ENCODE peak calls at places on chromosome X, in eight cellular contexts. One of them, this sample, is unnamed.

GRCh38 chrX:41559235-41559634 is 112.1 kb downstream of the NYX start:
- DNase-seq in ascending aorta: no peak
- DNase-seq in astrocyte of the spinal cord: no peak
- DNase-seq in BJ: no peak
- DNase-seq in fibroblast of pulmonary artery: no peak
- DNase-seq in HCT116: no peak
- DNase-seq in fibroblast of lung: no peak
- DNase-seq in CD8-positive, alpha-beta T cell: no peak
- DNase-seq in this sample: no peak

GRCh38 chrX:67700607-67701006 is 156.8 kb downstream of the AR start:
- DNase-seq in fibroblast of pulmonary artery: no peak
- DNase-seq in CD8-positive, alpha-beta T cell: no peak
- DNase-seq in fibroblast of lung: no peak
- DNase-seq in HCT116: no peak
- DNase-seq in ascending aorta: no peak
- DNase-seq in astrocyte of the spinal cord: no peak
- DNase-seq in BJ: no peak
- DNase-seq in this sample: no peak

GRCh38 chrX:73876897-73877296 is 313.9 kb downstream of the CHIC1 start:
- DNase-seq in HCT116: no peak
- DNase-seq in BJ: no peak
- DNase-seq in CD8-positive, alpha-beta T cell: no peak
- DNase-seq in astrocyte of the spinal cord: no peak
- DNase-seq in fibroblast of lung: no peak
- DNase-seq in fibroblast of pulmonary artery: no peak
- DNase-seq in ascending aorta: no peak
- DNase-seq in this sample: no peak

GRCh38 chrX:40145001-40145631 is 47.4 kb upstream of the BCOR start:
- DNase-seq in astrocyte of the spinal cord: no peak
- DNase-seq in fibroblast of pulmonary artery: no peak
- DNase-seq in fibroblast of lung: no peak
- DNase-seq in CD8-positive, alpha-beta T cell: no peak
- DNase-seq in BJ: no peak
- DNase-seq in HCT116: no peak
- DNase-seq in ascending aorta: no peak
- DNase-seq in this sample: peak; percentile 71

GRCh38 chrX:17361620-17362019 is 13.4 kb upstream of the NHS start:
- DNase-seq in HCT116: no peak
- DNase-seq in astrocyte of the spinal cord: no peak
- DNase-seq in CD8-positive, alpha-beta T cell: no peak
- DNase-seq in fibroblast of pulmonary artery: no peak
- DNase-seq in fibroblast of lung: no peak
- DNase-seq in ascending aorta: no peak
- DNase-seq in BJ: no peak
- DNase-seq in this sample: no peak

GRCh38 chrX:44062842-44063241 is 89.7 kb upstream of the NDP start:
- DNase-seq in astrocyte of the spinal cord: no peak
- DNase-seq in fibroblast of pulmonary artery: no peak
- DNase-seq in CD8-positive, alpha-beta T cell: no peak
- DNase-seq in fibroblast of lung: no peak
- DNase-seq in BJ: no peak
- DNase-seq in HCT116: no peak
- DNase-seq in ascending aorta: no peak
- DNase-seq in this sample: no peak

GRCh38 chrX:119760026-119760902 is 1.9 kb downstream of the SOWAHD start:
- DNase-seq in fibroblast of pulmonary artery: no peak
- DNase-seq in HCT116: no peak
- DNase-seq in ascending aorta: no peak
- DNase-seq in CD8-positive, alpha-beta T cell: no peak
- DNase-seq in astrocyte of the spinal cord: no peak
- DNase-seq in BJ: no peak
- DNase-seq in fibroblast of lung: no peak
- DNase-seq in this sample: no peak

GRCh38 chrX:11444052-11444451 is 150.8 kb downstream of the AMELX start:
- DNase-seq in astrocyte of the spinal cord: no peak
- DNase-seq in fibroblast of lung: no peak
- DNase-seq in CD8-positive, alpha-beta T cell: no peak
- DNase-seq in ascending aorta: no peak
- DNase-seq in BJ: no peak
- DNase-seq in fibroblast of pulmonary artery: no peak
- DNase-seq in HCT116: no peak
- DNase-seq in this sample: no peak

GRCh38 chrX:17547658-17548057 is 172.7 kb downstream of the NHS start:
- DNase-seq in HCT116: peak; percentile 39
- DNase-seq in ascending aorta: no peak
- DNase-seq in CD8-positive, alpha-beta T cell: no peak
- DNase-seq in BJ: no peak
- DNase-seq in fibroblast of pulmonary artery: peak; percentile 83
- DNase-seq in fibroblast of lung: peak; percentile 86
- DNase-seq in astrocyte of the spinal cord: peak; percentile 91
- DNase-seq in this sample: peak; percentile 77

GRCh38 chrX:27548624-27549023 is 41.5 kb upstream of the DCAF8L2 start:
- DNase-seq in astrocyte of the spinal cord: no peak
- DNase-seq in ascending aorta: no peak
- DNase-seq in fibroblast of lung: no peak
- DNase-seq in HCT116: no peak
- DNase-seq in fibroblast of pulmonary artery: no peak
- DNase-seq in CD8-positive, alpha-beta T cell: no peak
- DNase-seq in BJ: no peak
- DNase-seq in this sample: no peak

GRCh38 chrX:97898798-97899197 is 1015.1 kb downstream of the RPA4 start:
- DNase-seq in fibroblast of lung: no peak
- DNase-seq in fibroblast of pulmonary artery: peak; percentile 9
- DNase-seq in astrocyte of the spinal cord: peak; percentile 17
- DNase-seq in HCT116: no peak
- DNase-seq in CD8-positive, alpha-beta T cell: no peak
- DNase-seq in ascending aorta: no peak
- DNase-seq in BJ: peak; percentile 14
- DNase-seq in this sample: peak; percentile 72

GRCh38 chrX:94743478-94743877 is 1069.5 kb downstream of the FAM133A start:
- DNase-seq in BJ: no peak
- DNase-seq in astrocyte of the spinal cord: no peak
- DNase-seq in CD8-positive, alpha-beta T cell: no peak
- DNase-seq in ascending aorta: no peak
- DNase-seq in HCT116: no peak
- DNase-seq in fibroblast of pulmonary artery: no peak
- DNase-seq in fibroblast of lung: no peak
- DNase-seq in this sample: no peak

GRCh38 chrX:149629730-149630387 is 1.7 kb downstream of the TMEM185A start:
- DNase-seq in HCT116: no peak
- DNase-seq in CD8-positive, alpha-beta T cell: no peak
- DNase-seq in fibroblast of pulmonary artery: no peak
- DNase-seq in fibroblast of lung: no peak
- DNase-seq in astrocyte of the spinal cord: no peak
- DNase-seq in BJ: no peak
- DNase-seq in ascending aorta: no peak
- DNase-seq in this sample: no peak

GRCh38 chrX:26138043-26138442 is at the start of gene MAGEB18:
- DNase-seq in fibroblast of lung: no peak
- DNase-seq in BJ: no peak
- DNase-seq in fibroblast of pulmonary artery: no peak
- DNase-seq in HCT116: no peak
- DNase-seq in astrocyte of the spinal cord: no peak
- DNase-seq in CD8-positive, alpha-beta T cell: no peak
- DNase-seq in ascending aorta: no peak
- DNase-seq in this sample: no peak

GRCh38 chrX:40806511-40807220 is 71.3 kb upstream of the MED14 start:
- DNase-seq in CD8-positive, alpha-beta T cell: no peak
- DNase-seq in HCT116: no peak
- DNase-seq in fibroblast of lung: no peak
- DNase-seq in astrocyte of the spinal cord: peak; percentile 21
- DNase-seq in ascending aorta: no peak
- DNase-seq in fibroblast of pulmonary artery: no peak
- DNase-seq in BJ: no peak
- DNase-seq in this sample: no peak

GRCh38 chrX:148542481-148543255 is 42.3 kb downstream of the AFF2 start:
- DNase-seq in HCT116: no peak
- DNase-seq in fibroblast of pulmonary artery: no peak
- DNase-seq in fibroblast of lung: no peak
- DNase-seq in astrocyte of the spinal cord: no peak
- DNase-seq in ascending aorta: no peak
- DNase-seq in CD8-positive, alpha-beta T cell: no peak
- DNase-seq in BJ: no peak
- DNase-seq in this sample: no peak

GRCh38 chrX:19774905-19775304 is 112.5 kb downstream of the SH3KBP1 start:
- DNase-seq in fibroblast of pulmonary artery: no peak
- DNase-seq in HCT116: no peak
- DNase-seq in ascending aorta: no peak
- DNase-seq in CD8-positive, alpha-beta T cell: no peak
- DNase-seq in BJ: no peak
- DNase-seq in astrocyte of the spinal cord: no peak
- DNase-seq in fibroblast of lung: no peak
- DNase-seq in this sample: no peak

GRCh38 chrX:44621088-44621487 is 78.4 kb upstream of the FUNDC1 start:
- DNase-seq in HCT116: no peak
- DNase-seq in fibroblast of lung: no peak
- DNase-seq in ascending aorta: no peak
- DNase-seq in fibroblast of pulmonary artery: no peak
- DNase-seq in CD8-positive, alpha-beta T cell: no peak
- DNase-seq in BJ: no peak
- DNase-seq in astrocyte of the spinal cord: no peak
- DNase-seq in this sample: no peak

GRCh38 chrX:149198980-149199732 is 305.9 kb downstream of the IDS start:
- DNase-seq in HCT116: no peak
- DNase-seq in CD8-positive, alpha-beta T cell: no peak
- DNase-seq in fibroblast of pulmonary artery: no peak
- DNase-seq in astrocyte of the spinal cord: no peak
- DNase-seq in ascending aorta: no peak
- DNase-seq in fibroblast of lung: no peak
- DNase-seq in BJ: no peak
- DNase-seq in this sample: no peak

GRCh38 chrX:3345281-3346081 is 971 bp downstream of the MXRA5 start:
- DNase-seq in astrocyte of the spinal cord: peak; percentile 57
- DNase-seq in BJ: no peak
- DNase-seq in fibroblast of lung: peak; percentile 11
- DNase-seq in HCT116: no peak
- DNase-seq in fibroblast of pulmonary artery: peak; percentile 10
- DNase-seq in CD8-positive, alpha-beta T cell: no peak
- DNase-seq in ascending aorta: no peak
- DNase-seq in this sample: peak; percentile 76

GRCh38 chrX:72038868-72039267 is 92.8 kb downstream of the RTL5 start:
- DNase-seq in fibroblast of pulmonary artery: no peak
- DNase-seq in fibroblast of lung: no peak
- DNase-seq in ascending aorta: no peak
- DNase-seq in BJ: no peak
- DNase-seq in HCT116: no peak
- DNase-seq in CD8-positive, alpha-beta T cell: no peak
- DNase-seq in astrocyte of the spinal cord: no peak
- DNase-seq in this sample: no peak

GRCh38 chrX:43836435-43837184 is 45.6 kb downstream of the MAOB start:
- DNase-seq in fibroblast of lung: peak; percentile 45
- DNase-seq in BJ: no peak
- DNase-seq in ascending aorta: no peak
- DNase-seq in CD8-positive, alpha-beta T cell: no peak
- DNase-seq in HCT116: peak; percentile 7
- DNase-seq in astrocyte of the spinal cord: peak; percentile 33
- DNase-seq in fibroblast of pulmonary artery: peak; percentile 42
- DNase-seq in this sample: peak; percentile 8

GRCh38 chrX:1172496-1172895 is 40.0 kb downstream of the CRLF2 start:
- DNase-seq in fibroblast of pulmonary artery: no peak
- DNase-seq in astrocyte of the spinal cord: no peak
- DNase-seq in BJ: no peak
- DNase-seq in ascending aorta: no peak
- DNase-seq in fibroblast of lung: no peak
- DNase-seq in CD8-positive, alpha-beta T cell: no peak
- DNase-seq in HCT116: no peak
- DNase-seq in this sample: no peak
- H3K4me3 ChIP-seq in fibroblast of pulmonary artery: no peak overlapping the region
- H3K4me3 ChIP-seq in astrocyte of the spinal cord: no peak overlapping the region
- H3K4me3 ChIP-seq in BJ: no peak overlapping the region
- H3K4me3 ChIP-seq in ascending aorta: no peak overlapping the region
- H3K4me3 ChIP-seq in fibroblast of lung: no peak overlapping the region
- H3K4me3 ChIP-seq in CD8-positive, alpha-beta T cell: no peak overlapping the region
- H3K4me3 ChIP-seq in HCT116: no peak overlapping the region
- H3K4me3 ChIP-seq in this sample: no peak overlapping the region

GRCh38 chrX:7314425-7314824 is 166.5 kb upstream of the PUDP start:
- DNase-seq in CD8-positive, alpha-beta T cell: no peak
- DNase-seq in fibroblast of pulmonary artery: no peak
- DNase-seq in astrocyte of the spinal cord: no peak
- DNase-seq in HCT116: no peak
- DNase-seq in fibroblast of lung: no peak
- DNase-seq in ascending aorta: no peak
- DNase-seq in BJ: no peak
- DNase-seq in this sample: no peak
- TF ChIP-seq CTCF in CD8-positive, alpha-beta T cell: no peak
- TF ChIP-seq CTCF in fibroblast of pulmonary artery: no peak
- TF ChIP-seq CTCF in astrocyte of the spinal cord: no peak
- TF ChIP-seq CTCF in HCT116: no peak
- TF ChIP-seq CTCF in fibroblast of lung: no peak
- TF ChIP-seq CTCF in ascending aorta: no peak
- TF ChIP-seq CTCF in BJ: no peak
- TF ChIP-seq CTCF in this sample: no peak

DNA sequence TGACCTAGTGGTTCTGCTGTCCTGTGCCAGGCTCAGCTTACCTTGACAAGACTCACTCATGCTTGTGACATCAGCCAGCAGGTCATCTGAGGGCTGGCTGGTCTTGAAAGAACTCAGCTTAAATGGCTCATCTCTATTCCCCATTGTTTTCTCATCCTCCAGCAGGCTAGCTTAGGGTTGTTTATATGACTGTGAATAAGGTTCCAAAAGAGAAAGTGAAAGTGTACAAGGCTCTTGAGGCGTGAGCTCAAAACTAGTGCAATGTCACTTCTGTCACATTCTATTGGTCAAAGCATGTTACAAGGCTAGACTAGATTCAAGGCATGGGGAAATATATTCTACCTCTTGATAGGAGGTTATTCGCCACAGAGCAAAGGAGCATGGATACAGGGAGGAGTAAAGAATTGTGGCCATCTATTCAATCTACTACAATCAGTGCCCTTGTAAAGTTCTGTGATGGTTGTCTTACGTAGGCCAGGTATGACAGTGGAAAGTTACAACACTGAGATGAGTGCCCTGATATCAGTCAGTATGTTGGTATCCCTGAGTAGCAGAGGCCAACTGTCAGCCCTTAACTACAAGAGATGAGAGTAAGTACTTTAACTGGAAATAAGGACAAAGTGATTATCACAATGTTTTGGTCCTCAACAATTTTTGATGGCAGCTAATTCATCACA is 19.8 kb upstream of the TMLHE start:
- DNase-seq in fibroblast of lung: peak; percentile 30
- DNase-seq in fibroblast of pulmonary artery: peak; percentile 4
- DNase-seq in ascending aorta: no peak
- DNase-seq in CD8-positive, alpha-beta T cell: no peak
- DNase-seq in BJ: no peak
- DNase-seq in HCT116: no peak
- DNase-seq in astrocyte of the spinal cord: peak; percentile 8
- DNase-seq in this sample: no peak
- H3K4me3 ChIP-seq in fibroblast of lung: peak overlapping the region; percentile 7
- H3K4me3 ChIP-seq in fibroblast of pulmonary artery: no peak overlapping the region
- H3K4me3 ChIP-seq in ascending aorta: no peak overlapping the region
- H3K4me3 ChIP-seq in CD8-positive, alpha-beta T cell: no peak overlapping the region
- H3K4me3 ChIP-seq in BJ: no peak overlapping the region
- H3K4me3 ChIP-seq in HCT116: no peak overlapping the region
- H3K4me3 ChIP-seq in astrocyte of the spinal cord: no peak overlapping the region
- H3K4me3 ChIP-seq in this sample: no peak overlapping the region

DNA sequence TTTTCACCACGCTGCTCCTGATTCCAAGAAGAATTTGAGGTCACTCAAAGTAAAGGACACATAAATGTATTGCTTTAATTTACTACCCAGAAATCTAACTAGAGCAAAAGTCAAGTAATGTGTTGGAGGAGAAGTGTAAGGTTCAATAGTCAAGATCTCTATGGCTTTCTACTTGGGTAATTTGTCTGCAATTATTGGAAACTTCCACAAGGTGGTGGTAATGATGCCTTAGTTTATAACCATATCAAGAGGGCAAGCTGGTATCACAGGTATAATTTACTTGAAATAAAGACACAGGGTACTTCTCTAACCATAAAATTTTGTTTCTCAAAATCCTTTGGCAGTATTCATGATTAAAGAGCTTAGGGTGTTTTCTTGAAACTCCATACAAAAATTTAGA is 10.2 kb upstream of the GRIA3 start:
- DNase-seq in BJ: no peak
- DNase-seq in fibroblast of lung: peak; percentile 0
- DNase-seq in CD8-positive, alpha-beta T cell: no peak
- DNase-seq in HCT116: peak; percentile 8
- DNase-seq in astrocyte of the spinal cord: no peak
- DNase-seq in ascending aorta: no peak
- DNase-seq in fibroblast of pulmonary artery: no peak
- DNase-seq in this sample: no peak
- TF ChIP-seq CTCF in BJ: peak; percentile 24
- TF ChIP-seq CTCF in fibroblast of lung: no peak
- TF ChIP-seq CTCF in CD8-positive, alpha-beta T cell: no peak
- TF ChIP-seq CTCF in HCT116: peak; percentile 29
- TF ChIP-seq CTCF in astrocyte of the spinal cord: peak; percentile 13
- TF ChIP-seq CTCF in ascending aorta: no peak
- TF ChIP-seq CTCF in fibroblast of pulmonary artery: peak; percentile 5
- TF ChIP-seq CTCF in this sample: no peak